ENCODE peak calls at places on chromosome 11, in ten cellular contexts. W is cardiac muscle cell; Z is keratinocyte; S is left lung; X is endothelial cell of umbilical vein; N is CD4-positive, CD25-positive, alpha-beta regulatory T cell; Y is kidney; T is lung; B is SK-N-SH; A is CD4-positive, alpha-beta T cell. G is an unnamed sample. For H3K9me3, the result is how much of the 10 kb centered on the place peaks cover.

GRCh38 chr11:31870609-31871309 is 59.6 kb upstream of the PAX6 start:
- DNase-seq in B (peak), Y (peak), N (no peak), T (peak), S (no peak), A (no peak), Z (no peak), W (peak), X (peak), G (no peak)

GRCh38 chr11:93370260-93370659 is 39.7 kb downstream of the DEUP1 start:
- DNase-seq in A (no peak), S (no peak), W (no peak), Z (no peak), N (no peak), B (no peak), X (no peak), T (no peak), Y (no peak), G (no peak)

GRCh38 chr11:126112547-126112946 is 49.9 kb upstream of the CDON start:
- DNase-seq in A (no peak), S (no peak), T (no peak), X (no peak), N (no peak), B (peak), W (peak), Y (no peak), Z (no peak), G (no peak)

GRCh38 chr11:134510171-134510570 is 98.1 kb upstream of the B3GAT1 start:
- DNase-seq in Y (peak), X (no peak), N (no peak), W (no peak), Z (no peak), A (peak), S (no peak), B (no peak), T (no peak), G (no peak)

GRCh38 chr11:2362414-2362813 is 14.7 kb upstream of the CD81 start:
- DNase-seq in X (no peak), N (no peak), B (no peak), A (no peak), Y (no peak), W (no peak), S (no peak), T (no peak), Z (no peak), G (no peak)

GRCh38 chr11:46293616-46294015 is 16.2 kb downstream of the CREB3L1 start:
- DNase-seq in N (no peak), T (no peak), Y (peak), W (peak), A (no peak), B (no peak), Z (no peak), S (no peak), X (no peak), G (no peak)

GRCh38 chr11:10524471-10524870 is 16.5 kb downstream of the RNF141 start:
- DNase-seq in B (no peak), X (peak), A (no peak), Z (no peak), S (no peak), N (no peak), T (no peak), Y (no peak), W (no peak), G (no peak)

GRCh38 chr11:119334173-119334930 is at the start of gene RNF26:
- DNase-seq in W (peak), Y (peak), Z (peak), A (peak), S (peak), N (peak), T (peak), B (peak), X (peak), G (peak)

GRCh38 chr11:133934599-133935550 is 21.9 kb downstream of the IGSF9B start:
- DNase-seq in X (no peak), N (no peak), T (no peak), A (no peak), B (peak), Z (peak), Y (no peak), S (no peak), W (peak), G (no peak)

GRCh38 chr11:131944709-131945108 is 574.3 kb downstream of the NTM start:
- DNase-seq in S (no peak), A (no peak), N (no peak), B (no peak), W (peak), T (no peak), X (no peak), Z (no peak), Y (no peak), G (no peak)

GRCh38 chr11:84780689-84781293 is 846.4 kb downstream of the DLG2 start:
- DNase-seq in B (no peak), N (no peak), W (peak), T (no peak), Z (no peak), S (no peak), A (no peak), Y (no peak), X (no peak), G (no peak)

GRCh38 chr11:63534895-63535461 is 1.6 kb upstream of the PLAAT4 start:
- DNase-seq in A (no peak), S (no peak), W (no peak), B (no peak), T (no peak), N (no peak), X (no peak), Y (no peak), Z (no peak), G (no peak)

GRCh38 chr11:95147364-95147905 is 57.8 kb downstream of the ENDOD1 start:
- DNase-seq in S (peak), Z (peak), W (peak), B (peak), Y (no peak), N (no peak), T (no peak), X (peak), A (no peak), G (no peak)

GRCh38 chr11:61056566-61056965 is 45.7 kb upstream of the CD5 start:
- DNase-seq in Z (no peak), T (no peak), Y (no peak), A (no peak), B (peak), X (no peak), S (no peak), N (no peak), W (no peak), G (no peak)

GRCh38 chr11:112320668-112321067 is 60.0 kb upstream of the PLET1 start:
- DNase-seq in N (no peak), A (no peak), S (peak), Z (peak), B (no peak), T (peak), W (peak), Y (peak), X (peak), G (no peak)

GRCh38 chr11:30322162-30322561 is 742 bp upstream of the ARL14EP start:
- DNase-seq in Z (no peak), A (no peak), T (no peak), X (no peak), W (no peak), N (no peak), S (no peak), Y (no peak), B (no peak), G (no peak)

GRCh38 chr11:130872961-130873360 is 43.3 kb downstream of the SNX19 start:
- DNase-seq in B (no peak), Z (no peak), S (no peak), T (no peak), X (no peak), W (peak), Y (no peak), A (no peak), N (no peak), G (no peak)

GRCh38 chr11:45110562-45110961 is 35.9 kb upstream of the PRDM11 start:
- DNase-seq in B (peak), W (peak), N (peak), Y (no peak), A (no peak), S (no peak), Z (peak), X (peak), T (no peak), G (no peak)

GRCh38 chr11:129249351-129249750 is 57.2 kb upstream of the ARHGAP32 start:
- DNase-seq in N (no peak), W (peak), T (no peak), B (no peak), A (no peak), X (no peak), Z (no peak), Y (no peak), S (no peak), G (no peak)

GRCh38 chr11:132715041-132715440 is 817.3 kb downstream of the OPCML start:
- DNase-seq in N (no peak), Z (no peak), T (no peak), X (no peak), B (no peak), A (no peak), Y (no peak), W (peak), S (no peak), G (no peak)

GRCh38 chr11:72719144-72719543 is 33.1 kb downstream of the ARAP1 start:
- DNase-seq in X (no peak), T (no peak), W (peak), S (peak), B (no peak), Y (peak), A (no peak), N (no peak), Z (no peak), G (no peak)

GRCh38 chr11:79352304-79352703 is 88.5 kb downstream of the TENM4 start:
- DNase-seq in X (no peak), W (no peak), Y (no peak), S (no peak), N (no peak), Z (no peak), T (no peak), A (no peak), B (peak), G (no peak)

GRCh38 chr11:130613396-130613795 is 165.0 kb downstream of the ADAMTS15 start:
- DNase-seq in W (no peak), T (no peak), Y (no peak), Z (no peak), N (no peak), S (no peak), B (no peak), X (no peak), A (no peak), G (no peak)

GRCh38 chr11:3161309-3161708 is 3.8 kb downstream of the OSBPL5 start:
- DNase-seq in S (peak), N (no peak), W (no peak), Z (no peak), A (no peak), B (no peak), X (peak), Y (peak), T (no peak), G (peak)

GRCh38 chr11:132402056-132402684 is 1031.8 kb downstream of the NTM start:
- DNase-seq in X (no peak), W (peak), A (no peak), N (peak), Y (no peak), T (no peak), B (peak), S (no peak), Z (no peak), G (no peak)

GRCh38 chr11:64571410-64572091 is 19.5 kb upstream of the SLC22A12 start:
- DNase-seq in X (no peak), W (peak), N (no peak), B (no peak), A (no peak), T (no peak), Z (peak), S (no peak), Y (no peak), G (no peak)

GRCh38 chr11:12832828-12833227 is 158.6 kb downstream of the TEAD1 start:
- DNase-seq in B (no peak), Z (no peak), W (no peak), S (no peak), X (no peak), T (no peak), N (no peak), A (no peak), Y (no peak), G (no peak)

GRCh38 chr11:17496406-17496805 is 19.8 kb upstream of the ABCC8 start:
- DNase-seq in S (no peak), N (no peak), W (peak), T (no peak), A (no peak), X (peak), B (no peak), Y (peak), Z (no peak), G (no peak)

GRCh38 chr11:10899542-10899830 is 41.6 kb upstream of the ZBED5 start:
- DNase-seq in Y (peak), X (no peak), W (no peak), N (no peak), Z (peak), B (peak), A (no peak), S (peak), T (peak), G (no peak)

GRCh38 chr11:98964146-98964545 is 56.6 kb upstream of the CNTN5 start:
- DNase-seq in Z (no peak), Y (no peak), B (no peak), X (no peak), N (no peak), A (no peak), S (no peak), W (no peak), T (no peak), G (no peak)
- H3K9me3 ChIP-seq in Z (under half), Y (under half), B (under half), X (under half), N (under half), A (under half), S (under half), W (under half), T (under half), G (under half)

DNA sequence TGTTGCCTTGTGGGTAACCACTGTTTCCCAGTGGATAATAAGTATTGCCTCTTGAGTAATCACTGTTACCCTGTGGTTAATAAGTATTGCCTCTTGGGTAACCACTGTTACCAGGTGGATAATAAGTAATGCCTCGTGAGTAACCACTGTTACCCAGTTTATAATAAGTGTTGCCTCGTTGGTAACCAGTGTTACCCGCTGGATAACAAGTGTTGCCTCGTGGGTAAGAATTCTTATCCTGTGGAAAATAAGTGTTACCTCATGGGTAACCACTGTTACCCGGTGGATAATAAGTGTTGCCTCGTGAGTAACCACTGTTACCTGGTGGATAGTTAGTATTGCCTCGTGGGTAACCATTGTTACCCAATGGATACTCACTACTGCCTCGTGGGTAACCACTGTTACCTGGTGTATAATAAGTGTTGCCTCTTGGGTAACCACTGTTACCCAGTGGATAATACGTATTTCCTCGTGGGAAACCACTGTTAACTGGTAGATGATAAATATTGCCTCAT is 24.1 kb upstream of the NXPE4 start:
- DNase-seq in X (no peak), Y (no peak), W (no peak), A (no peak), N (no peak), T (no peak), B (no peak), S (no peak), Z (no peak), G (no peak)
- H3K9me3 ChIP-seq in X (under half), Y (under half), W (under half), A (under half), N (under half), T (under half), B (under half), S (half or more), Z (under half), G (under half)

GRCh38 chr11:58832246-58832645 is 12.3 kb downstream of the GLYATL2 start:
- DNase-seq in Z (peak), W (no peak), T (no peak), A (no peak), B (no peak), Y (no peak), N (no peak), S (no peak), X (no peak), G (no peak)

GRCh38 chr11:58837707-58838388 is 6.7 kb downstream of the GLYATL2 start:
- DNase-seq in B (no peak), T (no peak), N (no peak), X (no peak), Z (no peak), Y (no peak), S (no peak), W (no peak), A (no peak), G (no peak)
- H3K9me3 ChIP-seq in B (under half), T (under half), N (under half), X (under half), Z (under half), Y (under half), S (under half), W (under half), A (under half), G (under half)

DNA sequence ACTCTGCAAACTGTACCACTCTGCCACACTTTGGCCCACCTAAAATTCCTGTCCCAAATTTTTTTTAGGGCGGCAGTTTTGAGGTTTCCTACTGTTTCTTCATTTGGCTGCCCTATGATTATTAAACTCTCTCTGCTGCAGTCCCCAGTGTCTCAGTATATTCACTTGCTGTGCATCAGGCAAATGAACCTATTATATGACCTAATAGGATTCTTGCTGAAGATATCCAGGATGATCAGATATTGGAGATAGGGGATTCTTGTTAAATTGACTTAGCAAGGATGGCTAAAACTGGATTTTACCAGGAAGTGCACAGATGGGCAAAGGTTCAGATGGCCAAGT is 410.8 kb upstream of the DDI1 start:
- DNase-seq in T (no peak), S (no peak), A (no peak), B (no peak), W (no peak), Z (no peak), X (no peak), N (no peak), Y (no peak), G (no peak)
- H3K9me3 ChIP-seq in T (under half), S (under half), A (under half), B (under half), W (under half), Z (under half), X (under half), N (under half), Y (under half), G (under half)

GRCh38 chr11:70549386-70549785 is 151.1 kb downstream of the CTTN start:
- DNase-seq in W (no peak), S (no peak), B (no peak), T (no peak), Z (no peak), X (no peak), A (no peak), Y (peak), N (no peak), G (no peak)

GRCh38 chr11:70552167-70552435 is 153.8 kb downstream of the CTTN start:
- DNase-seq in N (no peak), W (no peak), X (no peak), S (no peak), T (no peak), Y (peak), A (no peak), Z (no peak), B (no peak), G (no peak)

GRCh38 chr11:70551323-70552166 is 153.2 kb downstream of the CTTN start:
- DNase-seq in A (no peak), Z (no peak), N (no peak), X (no peak), W (peak), B (no peak), T (no peak), Y (peak), S (no peak), G (no peak)

GRCh38 chr11:70549796-70550195 is 151.5 kb downstream of the CTTN start:
- DNase-seq in Z (no peak), W (no peak), T (no peak), X (no peak), S (no peak), B (no peak), N (no peak), A (no peak), Y (peak), G (no peak)

DNA sequence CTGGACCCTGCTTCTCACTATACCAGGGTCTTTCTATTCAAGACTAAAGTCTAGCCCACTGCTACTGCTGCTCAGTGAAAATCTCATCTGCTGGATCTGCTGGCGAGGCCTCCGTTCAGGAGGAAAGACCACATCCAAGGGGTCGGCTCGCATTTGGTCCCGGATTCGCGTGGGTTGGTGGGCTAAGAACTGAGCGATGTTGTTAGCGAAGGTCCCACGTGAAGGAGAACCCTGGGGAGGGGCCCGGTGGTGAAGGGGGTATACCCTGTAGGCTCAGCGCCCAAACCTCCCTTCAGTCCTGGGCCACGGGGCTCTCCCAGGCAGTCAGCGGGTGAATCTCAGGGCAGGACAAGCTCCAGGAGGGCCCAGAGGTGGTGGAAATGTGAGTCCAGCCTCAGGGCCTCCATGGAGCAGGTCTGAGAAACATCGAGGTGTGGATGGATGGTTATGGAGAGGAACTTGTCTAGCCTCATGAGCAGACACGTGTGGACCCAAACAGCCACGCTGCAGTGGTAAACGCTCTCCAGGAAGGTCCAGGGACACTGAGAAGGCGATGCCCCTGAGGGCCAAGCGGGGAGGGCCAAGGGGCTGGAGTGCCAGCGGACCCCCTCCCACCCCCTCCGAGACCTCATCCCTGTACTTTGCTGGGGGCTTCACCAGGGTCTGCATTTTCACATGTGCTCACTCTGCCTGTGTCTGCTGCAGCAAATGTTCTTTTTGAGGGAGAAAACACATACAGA is 152.3 kb downstream of the CTTN start:
- DNase-seq in S (no peak), B (no peak), X (no peak), T (no peak), N (no peak), W (no peak), A (no peak), Z (no peak), Y (peak), G (no peak)
- H3K9me3 ChIP-seq in S (under half), B (under half), X (under half), T (under half), N (under half), W (under half), A (under half), Z (under half), Y (under half), G (under half)

GRCh38 chr11:23206736-23207336 is 346.6 kb upstream of the CCDC179 start:
- DNase-seq in X (peak), A (no peak), S (no peak), B (no peak), N (no peak), W (peak), Y (no peak), T (no peak), Z (no peak), G (no peak)

GRCh38 chr11:23205156-23205871 is 345.0 kb upstream of the CCDC179 start:
- DNase-seq in A (no peak), Y (no peak), X (peak), Z (no peak), S (no peak), T (no peak), N (no peak), B (no peak), W (peak), G (no peak)

GRCh38 chr11:23201936-23202522 is 341.8 kb upstream of the CCDC179 start:
- DNase-seq in B (no peak), T (no peak), S (no peak), Z (no peak), Y (peak), A (no peak), N (no peak), W (no peak), X (peak), G (no peak)
- H3K9me3 ChIP-seq in B (under half), T (under half), S (under half), Z (under half), Y (under half), A (under half), N (under half), W (under half), X (under half), G (under half)

GRCh38 chr11:71202966-71203365 is 49.4 kb downstream of the SHANK2 start:
- DNase-seq in W (no peak), Y (peak), N (no peak), A (no peak), B (no peak), Z (no peak), X (no peak), T (no peak), S (no peak), G (no peak)

GRCh38 chr11:71206186-71206585 is 46.2 kb downstream of the SHANK2 start:
- DNase-seq in T (no peak), X (no peak), Y (peak), A (no peak), N (no peak), B (no peak), W (peak), Z (no peak), S (peak), G (no peak)

GRCh38 chr11:71204294-71204693 is 48.1 kb downstream of the SHANK2 start:
- DNase-seq in Y (peak), B (no peak), Z (no peak), S (no peak), A (no peak), T (no peak), N (no peak), W (no peak), X (no peak), G (no peak)

GRCh38 chr11:71203681-71204080 is 48.7 kb downstream of the SHANK2 start:
- DNase-seq in Y (peak), A (no peak), X (no peak), B (no peak), N (no peak), W (no peak), T (no peak), Z (no peak), S (no peak), G (no peak)

GRCh38 chr11:71204748-71205664 is 47.4 kb downstream of the SHANK2 start:
- DNase-seq in S (no peak), B (no peak), A (no peak), W (no peak), Y (peak), Z (no peak), T (no peak), X (no peak), N (no peak), G (no peak)
- H3K9me3 ChIP-seq in S (under half), B (under half), A (under half), W (under half), Y (under half), Z (under half), T (under half), X (under half), N (under half), G (under half)

GRCh38 chr11:21806982-21807749 is 385.7 kb upstream of the ANO5 start:
- DNase-seq in N (no peak), A (no peak), B (no peak), Y (no peak), X (no peak), Z (no peak), W (no peak), T (no peak), S (no peak), G (no peak)
- H3K9me3 ChIP-seq in N (under half), A (under half), B (under half), Y (under half), X (under half), Z (under half), W (under half), T (under half), S (under half), G (under half)

G was measured in T-helper 17 cell.